ENCODE peak calls at places on chromosomes 3 and 15, in eight cellular contexts. One of them, this sample, is unnamed.

GRCh38 chr3:127729556-127730056 is 56.9 kb downstream of the ABTB1 start:
- DNase-seq in heart left ventricle: no peak
- DNase-seq in body of pancreas: no peak
- DNase-seq in sigmoid colon: no peak
- DNase-seq in lower leg skin: no peak
- DNase-seq in A549: no peak
- DNase-seq in GM12892: no peak
- DNase-seq in Peyer's patch: no peak
- DNase-seq in this sample: no peak

GRCh38 chr3:124429129-124429815 is 301.0 kb upstream of the UMPS start:
- DNase-seq in heart left ventricle: no peak
- DNase-seq in GM12892: no peak
- DNase-seq in sigmoid colon: no peak
- DNase-seq in lower leg skin: no peak
- DNase-seq in A549: peak; percentile 9
- DNase-seq in body of pancreas: no peak
- DNase-seq in Peyer's patch: no peak
- DNase-seq in this sample: peak; percentile 4

GRCh38 chr3:127473244-127474024 is 117.1 kb downstream of the TPRA1 start:
- DNase-seq in GM12892: peak; percentile 53
- DNase-seq in lower leg skin: no peak
- DNase-seq in A549: peak; percentile 6
- DNase-seq in body of pancreas: no peak
- DNase-seq in heart left ventricle: no peak
- DNase-seq in sigmoid colon: no peak
- DNase-seq in Peyer's patch: no peak
- DNase-seq in this sample: peak; percentile 36

GRCh38 chr3:46361408-46362283 is 7.7 kb downstream of the CCR2 start:
- DNase-seq in Peyer's patch: no peak
- DNase-seq in A549: no peak
- DNase-seq in body of pancreas: no peak
- DNase-seq in lower leg skin: no peak
- DNase-seq in sigmoid colon: peak; percentile 66
- DNase-seq in heart left ventricle: peak; percentile 53
- DNase-seq in GM12892: no peak
- DNase-seq in this sample: no peak

GRCh38 chr3:26920579-26920978 is 298.0 kb downstream of the LRRC3B start:
- DNase-seq in sigmoid colon: no peak
- DNase-seq in heart left ventricle: no peak
- DNase-seq in A549: no peak
- DNase-seq in GM12892: no peak
- DNase-seq in Peyer's patch: no peak
- DNase-seq in lower leg skin: no peak
- DNase-seq in body of pancreas: no peak
- DNase-seq in this sample: no peak

GRCh38 chr3:128296469-128297251 is 143.4 kb downstream of the EEFSEC start:
- DNase-seq in GM12892: no peak
- DNase-seq in body of pancreas: no peak
- DNase-seq in lower leg skin: peak; percentile 61
- DNase-seq in sigmoid colon: no peak
- DNase-seq in A549: no peak
- DNase-seq in heart left ventricle: peak; percentile 84
- DNase-seq in Peyer's patch: no peak
- DNase-seq in this sample: no peak

GRCh38 chr3:194305356-194306108 is 45.6 kb downstream of the CPN2 start:
- DNase-seq in heart left ventricle: peak; percentile 5
- DNase-seq in sigmoid colon: peak; percentile 41
- DNase-seq in body of pancreas: no peak
- DNase-seq in lower leg skin: no peak
- DNase-seq in A549: no peak
- DNase-seq in Peyer's patch: no peak
- DNase-seq in GM12892: no peak
- DNase-seq in this sample: no peak

GRCh38 chr15:31843426-31844055 is 186.8 kb upstream of the CHRNA7 start:
- DNase-seq in lower leg skin: peak; percentile 61
- DNase-seq in A549: no peak
- DNase-seq in Peyer's patch: no peak
- DNase-seq in body of pancreas: no peak
- DNase-seq in sigmoid colon: no peak
- DNase-seq in GM12892: no peak
- DNase-seq in heart left ventricle: no peak
- DNase-seq in this sample: no peak

GRCh38 chr15:88535607-88536313 is 10.7 kb downstream of the DET1 start:
- DNase-seq in lower leg skin: no peak
- DNase-seq in A549: no peak
- DNase-seq in Peyer's patch: no peak
- DNase-seq in GM12892: no peak
- DNase-seq in heart left ventricle: no peak
- DNase-seq in sigmoid colon: no peak
- DNase-seq in body of pancreas: no peak
- DNase-seq in this sample: no peak

GRCh38 chr3:27659279-27660021 is 62.7 kb downstream of the EOMES start:
- DNase-seq in lower leg skin: peak; percentile 89
- DNase-seq in heart left ventricle: peak; percentile 36
- DNase-seq in GM12892: peak; percentile 13
- DNase-seq in sigmoid colon: no peak
- DNase-seq in A549: peak; percentile 77
- DNase-seq in Peyer's patch: peak; percentile 67
- DNase-seq in body of pancreas: peak; percentile 48
- DNase-seq in this sample: no peak

GRCh38 chr15:40330368-40330836 is 6.9 kb downstream of the INAFM2 start:
- DNase-seq in body of pancreas: no peak
- DNase-seq in sigmoid colon: peak; percentile 97
- DNase-seq in Peyer's patch: no peak
- DNase-seq in GM12892: no peak
- DNase-seq in A549: no peak
- DNase-seq in lower leg skin: no peak
- DNase-seq in heart left ventricle: no peak
- DNase-seq in this sample: no peak

GRCh38 chr15:51380999-51381806 is 39.7 kb downstream of the GLDN start:
- DNase-seq in A549: peak; percentile 78
- DNase-seq in lower leg skin: peak; percentile 86
- DNase-seq in sigmoid colon: peak; percentile 72
- DNase-seq in body of pancreas: peak; percentile 57
- DNase-seq in heart left ventricle: peak; percentile 54
- DNase-seq in Peyer's patch: no peak
- DNase-seq in GM12892: peak; percentile 41
- DNase-seq in this sample: peak; percentile 30

GRCh38 chr15:78149068-78149804 is at the start of gene IDH3A:
- DNase-seq in A549: peak; percentile 97
- DNase-seq in heart left ventricle: peak; percentile 100
- DNase-seq in sigmoid colon: peak; percentile 100
- DNase-seq in lower leg skin: peak; percentile 100
- DNase-seq in Peyer's patch: peak; percentile 100
- DNase-seq in GM12892: peak; percentile 89
- DNase-seq in body of pancreas: peak; percentile 100
- DNase-seq in this sample: peak; percentile 76

GRCh38 chr3:170417090-170417489 is 1.6 kb upstream of the CLDN11 start:
- DNase-seq in Peyer's patch: no peak
- DNase-seq in lower leg skin: no peak
- DNase-seq in body of pancreas: no peak
- DNase-seq in A549: no peak
- DNase-seq in heart left ventricle: no peak
- DNase-seq in sigmoid colon: no peak
- DNase-seq in GM12892: no peak
- DNase-seq in this sample: no peak

GRCh38 chr3:121649645-121650044 is 11.1 kb downstream of the HCLS1 start:
- DNase-seq in heart left ventricle: no peak
- DNase-seq in A549: no peak
- DNase-seq in body of pancreas: no peak
- DNase-seq in Peyer's patch: no peak
- DNase-seq in GM12892: no peak
- DNase-seq in lower leg skin: no peak
- DNase-seq in sigmoid colon: no peak
- DNase-seq in this sample: no peak

GRCh38 chr3:190972840-190973270 is 110.4 kb upstream of the GMNC start:
- DNase-seq in lower leg skin: no peak
- DNase-seq in body of pancreas: no peak
- DNase-seq in Peyer's patch: no peak
- DNase-seq in GM12892: no peak
- DNase-seq in A549: no peak
- DNase-seq in heart left ventricle: no peak
- DNase-seq in sigmoid colon: no peak
- DNase-seq in this sample: no peak

GRCh38 chr3:188712257-188712924 is 459.4 kb upstream of the TPRG1 start:
- DNase-seq in lower leg skin: no peak
- DNase-seq in GM12892: no peak
- DNase-seq in Peyer's patch: no peak
- DNase-seq in A549: peak; percentile 25
- DNase-seq in sigmoid colon: no peak
- DNase-seq in body of pancreas: no peak
- DNase-seq in heart left ventricle: no peak
- DNase-seq in this sample: peak; percentile 3

GRCh38 chr15:91100561-91101355 is 701 bp downstream of the SV2B start:
- DNase-seq in GM12892: no peak
- DNase-seq in Peyer's patch: no peak
- DNase-seq in A549: no peak
- DNase-seq in sigmoid colon: no peak
- DNase-seq in lower leg skin: no peak
- DNase-seq in heart left ventricle: no peak
- DNase-seq in body of pancreas: no peak
- DNase-seq in this sample: no peak

GRCh38 chr3:50365842-50366220 is 6.5 kb upstream of the TMEM115 start:
- DNase-seq in Peyer's patch: no peak
- DNase-seq in heart left ventricle: no peak
- DNase-seq in sigmoid colon: no peak
- DNase-seq in lower leg skin: no peak
- DNase-seq in GM12892: no peak
- DNase-seq in A549: no peak
- DNase-seq in body of pancreas: no peak
- DNase-seq in this sample: no peak
- TF ChIP-seq POLR2A in Peyer's patch: no peak
- TF ChIP-seq POLR2A in heart left ventricle: no peak
- TF ChIP-seq POLR2A in sigmoid colon: no peak
- TF ChIP-seq POLR2A in lower leg skin: no peak
- TF ChIP-seq POLR2A in GM12892: no peak
- TF ChIP-seq POLR2A in A549: no peak
- TF ChIP-seq POLR2A in body of pancreas: no peak
- TF ChIP-seq POLR2A in this sample: no peak

DNA sequence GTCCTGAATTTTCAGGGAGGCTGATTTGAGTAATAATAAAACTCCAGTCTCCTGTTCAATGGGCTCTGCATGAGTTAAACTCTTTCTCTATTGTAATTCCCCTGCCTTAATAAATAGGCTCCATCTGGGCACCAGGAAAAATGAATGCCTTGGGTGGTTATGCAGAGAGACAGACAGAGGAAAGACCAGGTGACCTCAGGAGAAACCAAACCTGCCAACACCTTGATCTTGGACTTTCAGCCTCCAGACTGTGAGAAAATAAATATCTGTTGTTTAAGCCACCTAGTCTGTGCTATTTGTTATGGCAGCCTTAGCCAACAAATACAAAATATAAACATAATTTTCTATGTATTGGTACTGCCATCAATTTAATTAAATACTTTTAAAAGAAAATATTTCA is 64.8 kb upstream of the RAP2B start:
- DNase-seq in heart left ventricle: no peak
- DNase-seq in lower leg skin: no peak
- DNase-seq in GM12892: no peak
- DNase-seq in A549: no peak
- DNase-seq in body of pancreas: no peak
- DNase-seq in Peyer's patch: no peak
- DNase-seq in sigmoid colon: no peak
- DNase-seq in this sample: no peak
- TF ChIP-seq POLR2A in heart left ventricle: no peak
- TF ChIP-seq POLR2A in lower leg skin: no peak
- TF ChIP-seq POLR2A in GM12892: no peak
- TF ChIP-seq POLR2A in A549: no peak
- TF ChIP-seq POLR2A in body of pancreas: no peak
- TF ChIP-seq POLR2A in Peyer's patch: no peak
- TF ChIP-seq POLR2A in sigmoid colon: no peak
- TF ChIP-seq POLR2A in this sample: no peak

DNA sequence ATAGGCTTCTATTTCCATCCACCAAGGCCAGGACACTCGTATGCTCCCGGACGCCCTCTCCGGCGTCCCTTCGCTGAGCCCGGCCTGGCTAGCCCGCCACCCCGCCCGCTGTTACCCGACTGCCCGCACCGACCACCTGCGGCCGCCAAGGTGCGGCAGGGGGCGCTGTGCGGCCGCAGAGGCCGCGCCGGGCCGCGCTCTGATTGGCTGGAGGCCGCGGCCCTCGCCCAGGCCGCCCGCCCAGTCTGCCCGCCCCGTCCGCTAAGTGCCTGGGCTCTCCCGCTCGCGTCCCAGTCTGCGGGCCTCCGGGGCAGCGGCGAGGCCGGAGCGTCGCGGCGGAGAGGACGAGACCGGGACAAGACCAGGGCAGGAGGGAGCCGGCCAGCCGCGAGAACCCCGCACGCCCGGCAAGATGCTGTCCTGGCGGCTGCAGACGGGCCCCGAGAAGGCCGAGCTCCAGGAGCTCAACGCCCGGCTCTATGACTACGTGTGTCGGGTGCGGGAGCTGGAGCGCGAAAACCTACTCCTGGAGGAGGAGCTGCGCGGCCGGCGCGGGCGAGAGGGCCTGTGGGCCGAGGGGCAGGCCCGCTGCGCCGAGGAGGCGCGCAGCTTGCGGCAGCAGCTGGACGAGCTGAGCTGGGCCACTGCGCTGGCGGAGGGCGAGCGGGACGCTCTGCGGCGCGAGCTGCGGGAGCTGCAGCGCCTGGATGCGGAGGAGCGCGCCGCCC is at the start of gene SYNM:
- DNase-seq in Peyer's patch: peak; percentile 79
- DNase-seq in sigmoid colon: peak; percentile 94
- DNase-seq in heart left ventricle: peak; percentile 89
- DNase-seq in lower leg skin: peak; percentile 90
- DNase-seq in body of pancreas: peak; percentile 63
- DNase-seq in GM12892: peak; percentile 59
- DNase-seq in A549: peak; percentile 93
- DNase-seq in this sample: peak; percentile 60
- TF ChIP-seq POLR2A in Peyer's patch: no peak
- TF ChIP-seq POLR2A in sigmoid colon: peak; percentile 95
- TF ChIP-seq POLR2A in heart left ventricle: peak; percentile 96
- TF ChIP-seq POLR2A in lower leg skin: no peak
- TF ChIP-seq POLR2A in body of pancreas: peak; percentile 51
- TF ChIP-seq POLR2A in GM12892: no peak
- TF ChIP-seq POLR2A in A549: peak; percentile 100
- TF ChIP-seq POLR2A in this sample: peak; percentile 88

GRCh38 chr15:93235321-93235720 is 146.3 kb upstream of the RGMA start:
- DNase-seq in lower leg skin: peak; percentile 62
- DNase-seq in A549: peak; percentile 48
- DNase-seq in heart left ventricle: no peak
- DNase-seq in GM12892: no peak
- DNase-seq in Peyer's patch: no peak
- DNase-seq in body of pancreas: no peak
- DNase-seq in sigmoid colon: no peak
- DNase-seq in this sample: no peak

GRCh38 chr15:93236924-93237323 is 147.9 kb upstream of the RGMA start:
- DNase-seq in sigmoid colon: no peak
- DNase-seq in Peyer's patch: no peak
- DNase-seq in lower leg skin: no peak
- DNase-seq in GM12892: no peak
- DNase-seq in heart left ventricle: no peak
- DNase-seq in A549: no peak
- DNase-seq in body of pancreas: no peak
- DNase-seq in this sample: no peak

GRCh38 chr15:93238641-93239040 is 149.6 kb upstream of the RGMA start:
- DNase-seq in sigmoid colon: no peak
- DNase-seq in heart left ventricle: no peak
- DNase-seq in GM12892: no peak
- DNase-seq in lower leg skin: peak; percentile 39
- DNase-seq in A549: no peak
- DNase-seq in Peyer's patch: no peak
- DNase-seq in body of pancreas: no peak
- DNase-seq in this sample: no peak

GRCh38 chr15:93233710-93234109 is 144.7 kb upstream of the RGMA start:
- DNase-seq in sigmoid colon: no peak
- DNase-seq in lower leg skin: peak; percentile 48
- DNase-seq in GM12892: no peak
- DNase-seq in heart left ventricle: no peak
- DNase-seq in body of pancreas: no peak
- DNase-seq in A549: no peak
- DNase-seq in Peyer's patch: no peak
- DNase-seq in this sample: no peak

GRCh38 chr15:93235926-93236781 is 147.1 kb upstream of the RGMA start:
- DNase-seq in heart left ventricle: peak; percentile 65
- DNase-seq in body of pancreas: no peak
- DNase-seq in GM12892: no peak
- DNase-seq in A549: peak; percentile 17
- DNase-seq in lower leg skin: peak; percentile 84
- DNase-seq in sigmoid colon: peak; percentile 82
- DNase-seq in Peyer's patch: no peak
- DNase-seq in this sample: no peak
- TF ChIP-seq POLR2A in heart left ventricle: no peak
- TF ChIP-seq POLR2A in body of pancreas: peak; percentile 28
- TF ChIP-seq POLR2A in GM12892: no peak
- TF ChIP-seq POLR2A in A549: no peak
- TF ChIP-seq POLR2A in lower leg skin: no peak
- TF ChIP-seq POLR2A in sigmoid colon: no peak
- TF ChIP-seq POLR2A in Peyer's patch: no peak
- TF ChIP-seq POLR2A in this sample: no peak

This sample was measured in H54.